ENCODE peak calls at places on chromosomes 12 and 14, in six cellular contexts. W is hepatocyte, Z is Peyer's patch, Q is left ventricle myocardium inferior, T is neural progenitor cell, X is osteoblast. P is an unnamed sample.

GRCh38 chr12:79935624-79936040 is 735 bp upstream of the PPP1R12A start:
- DNase-seq in W (no peak), Z (no peak), Q (no peak), T (peak; percentile 67), X (no peak), P (no peak)

GRCh38 chr12:121523741-121524140 is 57.1 kb downstream of the KDM2B start:
- DNase-seq in W (no peak), Z (peak; percentile 70), Q (no peak), T (no peak), X (no peak), P (no peak)

GRCh38 chr14:104821971-104822608 is 21.2 kb downstream of the ZBTB42 start:
- DNase-seq in W (peak; percentile 4), Z (no peak), Q (no peak), T (no peak), X (peak; percentile 49), P (no peak)

GRCh38 chr12:113261847-113262470 is 40.7 kb downstream of the TPCN1 start:
- DNase-seq in W (no peak), Z (no peak), Q (no peak), T (no peak), X (no peak), P (no peak)

GRCh38 chr12:47067778-47068431 is 11.5 kb upstream of the PCED1B start:
- DNase-seq in W (no peak), Z (no peak), Q (no peak), T (peak; percentile 24), X (no peak), P (no peak)

GRCh38 chr12:17609152-17609551 is 480.8 kb downstream of the RERGL start:
- DNase-seq in W (no peak), Z (no peak), Q (no peak), T (no peak), X (no peak), P (no peak)

GRCh38 chr12:47808049-47808448 is 11.7 kb downstream of the HDAC7 start:
- DNase-seq in W (peak; percentile 49), Z (peak; percentile 90), Q (peak; percentile 50), T (no peak), X (no peak), P (peak; percentile 90)

GRCh38 chr12:16610006-16610520 is 4.1 kb upstream of the LMO3 start:
- DNase-seq in W (no peak), Z (no peak), Q (no peak), T (no peak), X (peak; percentile 3), P (no peak)

DNA sequence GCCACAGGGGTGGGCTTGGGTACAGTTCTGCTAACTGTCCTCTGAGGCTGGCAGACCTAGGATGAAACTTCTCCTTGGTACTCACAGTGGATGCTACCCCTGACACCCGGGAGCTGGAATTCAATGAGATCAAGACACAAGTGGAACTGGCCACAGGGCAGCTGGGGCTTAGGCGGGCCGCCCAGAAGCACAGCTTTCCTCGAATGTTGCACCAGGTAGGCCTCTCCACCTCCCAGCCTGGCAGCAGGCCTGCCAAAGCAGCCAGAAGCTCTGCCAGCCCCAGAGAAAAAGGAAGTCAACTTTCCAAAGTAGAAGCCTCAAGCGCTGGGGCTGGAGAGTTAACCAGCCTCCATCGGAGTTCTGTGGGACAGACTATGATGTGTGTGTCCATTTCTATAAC is 2.4 kb upstream of the NRL start:
- DNase-seq in W (no peak), Z (no peak), Q (no peak), T (no peak), X (peak; percentile 30), P (no peak)
- H3K4me1 ChIP-seq in W (peaks cover 9% of the 10 kb centered on the region), Z (peaks cover 25% of the 10 kb centered on the region), Q (peaks cover 35% of the 10 kb centered on the region), T (peaks cover 6% of the 10 kb centered on the region), X (peaks cover 14% of the 10 kb centered on the region), P (peaks cover 10% of the 10 kb centered on the region)

DNA sequence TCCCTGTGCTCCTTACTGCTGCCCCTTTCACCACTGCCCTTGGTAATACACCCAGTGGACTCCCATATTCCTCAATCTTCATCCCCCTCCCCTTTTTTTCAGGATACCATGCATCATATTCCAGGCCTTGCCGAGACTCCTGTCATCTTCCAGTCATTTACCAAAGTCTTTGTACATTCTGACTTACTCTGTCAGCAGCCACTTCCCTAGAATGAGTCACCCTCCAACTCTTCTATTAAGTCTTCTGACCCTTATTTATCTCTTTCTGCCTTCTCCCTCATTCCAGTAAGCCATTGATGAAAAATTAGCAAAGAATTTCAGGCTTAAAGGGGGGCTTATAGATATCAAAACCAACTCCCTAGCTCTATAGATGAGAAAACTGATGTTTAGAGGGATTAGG is 128.0 kb downstream of the STXBP6 start:
- DNase-seq in W (no peak), Z (no peak), Q (no peak), T (no peak), X (no peak), P (no peak)
- H3K4me3 ChIP-seq in W (no peak overlapping the region), Z (no peak overlapping the region), Q (no peak overlapping the region), T (no peak overlapping the region), X (no peak overlapping the region), P (no peak overlapping the region)

GRCh38 chr14:18656627-18657026 is 55.7 kb downstream of the OR11H12 start:
- DNase-seq in W (no peak), Z (no peak), Q (no peak), T (no peak), X (no peak), P (no peak)
- TF ChIP-seq CTCF in W (no peak), Z (no peak), Q (no peak), T (no peak), X (no peak), P (no peak)

GRCh38 chr12:52521581-52522266 is 1.5 kb upstream of the KRT5 start:
- DNase-seq in W (no peak), Z (peak; percentile 9), Q (no peak), T (no peak), X (peak; percentile 80), P (no peak)

GRCh38 chr12:52523825-52524224 is 3.6 kb upstream of the KRT5 start:
- DNase-seq in W (no peak), Z (peak; percentile 9), Q (no peak), T (no peak), X (no peak), P (no peak)

GRCh38 chr12:52521175-52521574 is 981 bp upstream of the KRT5 start:
- DNase-seq in W (peak; percentile 79), Z (no peak), Q (no peak), T (no peak), X (no peak), P (no peak)

GRCh38 chr12:52524241-52524897 is 4.2 kb upstream of the KRT5 start:
- DNase-seq in W (no peak), Z (no peak), Q (no peak), T (no peak), X (no peak), P (no peak)

GRCh38 chr12:52522346-52523011 is 2.3 kb upstream of the KRT5 start:
- DNase-seq in W (no peak), Z (peak; percentile 9), Q (no peak), T (no peak), X (no peak), P (no peak)
- H3K4me1 ChIP-seq in W (peaks cover 14% of the 10 kb centered on the region), Z (no peaks in the 10 kb centered on the region), Q (no peaks in the 10 kb centered on the region), T (no peaks in the 10 kb centered on the region), X (peaks cover 5% of the 10 kb centered on the region), P (no peaks in the 10 kb centered on the region)

GRCh38 chr14:23600806-23601205 is 22.2 kb upstream of the JPH4 start:
- DNase-seq in W (no peak), Z (no peak), Q (no peak), T (no peak), X (no peak), P (no peak)
- H3K4me3 ChIP-seq in W (no peak overlapping the region), Z (no peak overlapping the region), Q (no peak overlapping the region), T (no peak overlapping the region), X (no peak overlapping the region), P (no peak overlapping the region)

GRCh38 chr14:103699261-103699661 is 16.0 kb downstream of the XRCC3 start:
- DNase-seq in W (no peak), Z (no peak), Q (no peak), T (no peak), X (no peak), P (no peak)
- TF ChIP-seq CTCF in W (no peak), Z (no peak), Q (no peak), T (no peak), X (no peak), P (no peak)

P was measured in mucosa of descending colon.